ENCODE peak calls at places on chromosomes 16 and 17, in five cellular contexts. U is GM23338, S is HCT116, W is K562, G is A549. Y is an unnamed sample.

GRCh38 chr17:945672-946071 is 33.9 kb downstream of the NXN start:
- DNase-seq in U (no peak), S (no peak), W (no peak), G (no peak), Y (no peak)

GRCh38 chr17:38748329-38749221 is at the start of gene PCGF2:
- DNase-seq in U (peak; percentile 98), S (peak; percentile 71), W (peak; percentile 77), G (peak; percentile 89), Y (no peak)

GRCh38 chr17:17540278-17540906 is 44.2 kb upstream of the RASD1 start:
- DNase-seq in U (peak; percentile 32), S (no peak), W (no peak), G (no peak), Y (no peak)

GRCh38 chr17:72387487-72387886 is 266.7 kb downstream of the SOX9 start:
- DNase-seq in U (no peak), S (peak; percentile 77), W (no peak), G (no peak), Y (no peak)

GRCh38 chr17:39763046-39763800 is 25.5 kb downstream of the GRB7 start:
- DNase-seq in U (no peak), S (no peak), W (no peak), G (no peak), Y (no peak)

GRCh38 chr16:56953006-56953405 is 8.7 kb upstream of the CETP start:
- DNase-seq in U (no peak), S (no peak), W (no peak), G (no peak), Y (no peak)

GRCh38 chr17:75077490-75078096 is 10.2 kb upstream of the SLC16A5 start:
- DNase-seq in U (peak; percentile 66), S (no peak), W (no peak), G (no peak), Y (no peak)

GRCh38 chr16:89610108-89610453 is 3.4 kb upstream of the DPEP1 start:
- DNase-seq in U (no peak), S (no peak), W (no peak), G (no peak), Y (no peak)

DNA sequence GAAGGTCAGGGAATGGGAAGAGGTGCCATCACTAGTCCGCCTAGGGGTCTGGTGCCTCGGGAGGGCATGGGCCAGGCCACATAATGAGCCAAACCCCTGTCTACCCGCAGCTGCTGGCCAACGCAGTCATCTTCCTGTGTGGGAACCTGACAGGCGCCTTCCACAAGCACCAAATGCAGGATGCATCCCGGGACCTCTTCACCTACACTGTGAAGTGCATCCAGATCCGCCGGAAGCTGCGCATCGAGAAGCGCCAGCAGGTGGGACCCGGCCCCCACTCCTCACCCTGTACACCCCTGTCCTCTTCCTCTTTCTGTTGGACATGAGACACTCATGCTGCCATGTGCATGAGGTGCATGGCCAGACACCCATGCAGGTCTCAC is 26.2 kb downstream of the ADCY7 start:
- DNase-seq in U (no peak), S (no peak), W (no peak), G (no peak), Y (no peak)
- TF ChIP-seq REST in U (no peak), S (no peak), W (no peak), G (no peak), Y (no peak)

GRCh38 chr16:86286991-86287640 is 223.2 kb upstream of the FOXF1 start:
- DNase-seq in U (peak; percentile 85), S (no peak), W (no peak), G (no peak), Y (no peak)
- H3K4me3 ChIP-seq in U (peak overlapping the region; percentile 87), S (no peak overlapping the region), W (no peak overlapping the region), G (no peak overlapping the region), Y (no peak overlapping the region)

GRCh38 chr17:27666831-27667560 is 36.0 kb downstream of the LGALS9 start:
- DNase-seq in U (no peak), S (no peak), W (no peak), G (no peak), Y (no peak)
- H3K27ac ChIP-seq in U (no peak overlapping the region), S (no peak overlapping the region), W (no peak overlapping the region), G (no peak overlapping the region), Y (no peak overlapping the region)

DNA sequence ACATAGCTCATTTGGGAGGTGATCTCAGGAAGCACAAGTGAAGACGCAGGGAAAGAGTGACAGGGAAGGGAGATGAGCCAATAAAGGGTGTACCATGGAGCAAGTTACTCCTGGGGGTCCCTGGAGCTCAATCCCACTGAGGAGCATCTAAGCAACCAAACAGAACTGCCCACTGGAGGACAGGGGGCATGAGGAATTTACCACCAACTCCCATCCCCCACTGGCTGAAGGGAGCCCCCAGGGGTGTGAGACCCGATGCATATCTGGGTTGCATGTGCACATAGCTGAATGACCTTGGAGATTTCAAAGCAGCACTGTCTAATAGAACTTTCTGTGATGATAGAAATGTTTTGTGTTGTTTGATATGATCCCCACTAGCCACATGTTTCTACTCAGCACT is 29.6 kb downstream of the C16orf82 start:
- DNase-seq in U (no peak), S (no peak), W (no peak), G (no peak), Y (no peak)
- TF ChIP-seq REST in U (no peak), S (no peak), W (no peak), G (no peak), Y (no peak)

DNA sequence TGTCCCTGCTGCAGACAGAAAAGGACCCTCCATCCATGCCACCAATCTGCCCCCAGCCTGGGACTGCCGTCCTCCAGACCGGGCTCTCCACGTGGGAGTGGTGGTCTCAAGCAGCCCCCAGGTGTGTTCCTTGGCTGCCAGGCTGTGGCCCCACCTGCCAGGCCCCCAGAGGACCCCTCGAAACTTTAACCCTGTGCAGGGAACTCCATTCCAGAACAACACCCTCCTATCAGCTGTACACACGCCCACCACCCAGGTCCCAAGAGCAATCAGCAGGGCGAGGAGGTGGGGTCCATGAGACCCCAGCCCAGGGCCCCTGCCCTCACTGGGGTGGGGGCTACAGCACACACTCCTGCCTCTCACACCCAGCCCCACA is 1.4 kb downstream of the PYCR1 start:
- DNase-seq in U (no peak), S (no peak), W (no peak), G (no peak), Y (no peak)
- H3K4me3 ChIP-seq in U (peak overlapping the region; percentile 86), S (peak overlapping the region; percentile 90), W (peak overlapping the region; percentile 96), G (no peak overlapping the region), Y (peak overlapping the region; percentile 92)

GRCh38 chr17:59331929-59332889 is 754 bp downstream of the YPEL2 start:
- DNase-seq in U (peak; percentile 52), S (no peak), W (peak; percentile 51), G (no peak), Y (no peak)

GRCh38 chr17:59337741-59338299 is 6.4 kb downstream of the YPEL2 start:
- DNase-seq in U (no peak), S (no peak), W (no peak), G (no peak), Y (no peak)

GRCh38 chr17:59332890-59333377 is 1.5 kb downstream of the YPEL2 start:
- DNase-seq in U (no peak), S (no peak), W (no peak), G (no peak), Y (no peak)

GRCh38 chr17:59333845-59334244 is 2.4 kb downstream of the YPEL2 start:
- DNase-seq in U (no peak), S (no peak), W (no peak), G (no peak), Y (no peak)

DNA sequence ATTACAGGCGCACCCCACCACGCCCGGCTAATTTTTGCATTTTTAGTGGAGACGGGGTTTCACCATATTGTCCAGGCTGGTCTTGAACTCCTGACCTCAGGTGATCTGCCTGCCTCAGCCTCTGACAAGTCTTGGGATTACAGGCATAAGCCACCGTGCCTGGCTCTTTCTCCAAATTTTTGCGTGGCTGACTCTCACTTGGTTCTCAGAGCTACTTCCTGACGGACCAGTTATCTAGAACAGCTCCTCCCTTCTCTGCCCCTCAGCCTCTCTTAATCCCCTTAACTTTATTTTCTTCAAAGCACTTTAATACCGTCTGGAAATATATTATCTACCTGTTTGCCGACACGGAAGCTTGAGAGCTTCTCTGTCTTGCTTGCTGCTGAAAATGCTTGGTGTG is 4.2 kb downstream of the YPEL2 start:
- DNase-seq in U (no peak), S (no peak), W (no peak), G (no peak), Y (no peak)
- H3K27ac ChIP-seq in U (no peak overlapping the region), S (no peak overlapping the region), W (no peak overlapping the region), G (no peak overlapping the region), Y (no peak overlapping the region)

GRCh38 chr17:44775136-44775837 is 16.5 kb downstream of the ADAM11 start:
- DNase-seq in U (peak; percentile 99), S (peak; percentile 97), W (no peak), G (peak; percentile 99), Y (no peak)
- TF ChIP-seq REST in U (peak; percentile 6), S (no peak), W (no peak), G (no peak), Y (no peak)

DNA sequence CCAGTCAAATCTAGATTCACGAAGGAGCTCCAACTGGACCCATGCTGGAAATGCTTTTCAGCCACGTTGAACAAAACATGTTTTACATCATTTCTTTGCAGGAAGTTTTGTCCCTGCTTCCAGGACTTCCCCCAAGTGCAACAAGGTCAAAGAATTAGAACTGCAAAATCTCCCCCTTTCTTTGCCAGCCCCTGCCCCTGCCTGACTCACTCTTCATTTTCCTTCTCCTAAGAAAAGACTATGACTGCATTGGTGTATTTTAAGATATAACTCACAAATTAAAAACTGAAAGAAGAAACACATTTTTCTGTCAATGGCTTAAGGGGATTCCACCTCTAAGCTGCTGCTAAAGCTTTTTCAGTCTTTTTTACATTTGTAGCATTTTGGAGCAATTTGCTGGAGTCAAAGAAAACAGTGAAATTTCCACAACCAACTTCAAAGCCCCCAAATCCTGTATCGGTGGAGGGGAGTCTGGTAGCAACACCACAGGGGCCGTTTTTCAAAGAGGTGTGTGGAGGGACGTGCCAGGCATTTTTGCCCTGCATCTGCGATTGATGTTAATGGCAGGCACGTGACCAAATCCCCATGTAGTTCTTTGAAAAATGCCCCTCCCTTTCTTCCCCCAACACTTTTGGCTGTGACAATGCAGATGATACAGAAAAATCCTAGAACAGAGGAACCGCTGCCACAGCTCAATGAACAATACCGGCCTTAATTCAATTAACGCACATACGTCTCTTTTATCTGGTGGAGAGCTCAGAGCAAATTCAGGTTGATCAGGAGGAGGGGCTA is 28.6 kb downstream of the MAF start:
- DNase-seq in U (peak; percentile 15), S (no peak), W (no peak), G (no peak), Y (no peak)
- H3K4me3 ChIP-seq in U (no peak overlapping the region), S (no peak overlapping the region), W (no peak overlapping the region), G (no peak overlapping the region), Y (no peak overlapping the region)

DNA sequence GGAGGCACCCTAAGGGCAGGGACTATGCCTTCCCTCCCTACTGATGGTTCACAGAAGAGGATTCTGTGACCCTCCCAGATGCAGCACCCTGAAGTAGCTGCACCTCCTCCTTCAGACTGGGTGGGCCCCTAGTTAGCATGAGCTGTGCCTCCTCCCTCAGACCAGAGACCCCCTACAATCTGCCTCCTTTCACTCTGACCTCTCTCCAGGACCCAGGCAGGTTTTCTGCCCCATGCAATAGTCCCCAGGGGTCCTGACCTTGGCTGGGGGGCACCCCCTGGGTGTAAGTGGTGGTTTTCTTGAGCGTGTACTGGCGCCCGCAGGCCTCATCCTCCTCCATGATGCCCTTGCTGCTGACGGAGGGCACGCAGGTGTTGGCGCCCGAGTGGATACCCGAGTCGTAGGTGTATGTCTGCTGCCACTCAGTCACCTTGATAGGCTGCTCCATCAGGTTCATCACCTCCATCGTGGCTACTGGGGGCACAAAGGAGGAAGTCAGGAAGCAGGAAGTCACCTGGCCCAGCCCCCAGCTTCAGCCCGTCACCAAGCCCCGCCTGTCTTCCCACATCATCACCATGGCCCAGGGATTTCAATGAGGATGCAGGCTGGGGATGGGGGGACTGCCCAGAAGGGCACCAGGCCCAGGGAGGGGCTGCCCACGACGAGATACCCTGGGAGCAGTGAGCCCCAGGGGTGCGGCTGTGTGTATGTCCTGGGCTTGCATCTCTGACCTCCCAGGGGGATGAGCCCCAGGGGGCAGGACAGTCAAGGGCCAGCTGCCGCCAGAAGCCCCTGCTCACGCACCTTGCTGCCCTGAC is 14.9 kb downstream of the JUP start:
- DNase-seq in U (no peak), S (no peak), W (peak; percentile 25), G (no peak), Y (no peak)
- H3K27ac ChIP-seq in U (peak overlapping the region; percentile 19), S (peak overlapping the region; percentile 73), W (no peak overlapping the region), G (peak overlapping the region; percentile 89), Y (peak overlapping the region; percentile 18)

Y was measured in Panc1.